ENCODE peak calls at places on chromosomes 6 and 20, in ten cellular contexts. R is GM10248, B is OCI-LY7, G is thyroid gland, D is fibroblast of the aortic adventitia, Q is A549, C is lower leg skin, M is H9, T is prostate gland, S is neural crest cell. F is an unnamed sample.

GRCh38 chr6:61809004-61809595 is 476.9 kb downstream of the KHDRBS2 start:
- DNase-seq in R (peak), B (peak), G (no peak), D (no peak), Q (no peak), C (no peak), M (no peak), T (no peak), S (no peak), F (no peak)

GRCh38 chr6:144284753-144285547 is at the start of gene UTRN:
- DNase-seq in R (peak), B (no peak), G (peak), D (peak), Q (peak), C (peak), M (peak), T (peak), S (peak), F (peak)

GRCh38 chr6:143157146-143157545 is 96.5 kb downstream of the AIG1 start:
- DNase-seq in R (no peak), B (no peak), G (no peak), D (no peak), Q (no peak), C (no peak), M (no peak), T (no peak), S (no peak), F (no peak)

GRCh38 chr6:158900614-158901312 is 81.6 kb upstream of the EZR start:
- DNase-seq in R (no peak), B (no peak), G (no peak), D (no peak), Q (no peak), C (no peak), M (no peak), T (no peak), S (no peak), F (no peak)

GRCh38 chr20:36175475-36175995 is 21.0 kb downstream of the EPB41L1 start:
- DNase-seq in R (no peak), B (peak), G (no peak), D (no peak), Q (no peak), C (no peak), M (no peak), T (no peak), S (no peak), F (no peak)

GRCh38 chr20:41329435-41330342 is 10.9 kb upstream of the LPIN3 start:
- DNase-seq in R (peak), B (no peak), G (peak), D (peak), Q (peak), C (peak), M (no peak), T (peak), S (no peak), F (peak)

GRCh38 chr6:36666726-36667591 is 11.6 kb upstream of the CDKN1A start:
- DNase-seq in R (peak), B (peak), G (peak), D (peak), Q (peak), C (peak), M (peak), T (peak), S (peak), F (peak)

GRCh38 chr6:148935705-148936306 is 189.0 kb downstream of the UST start:
- DNase-seq in R (no peak), B (no peak), G (no peak), D (peak), Q (no peak), C (no peak), M (no peak), T (no peak), S (no peak), F (no peak)

GRCh38 chr6:37688088-37688850 is 9.4 kb downstream of the MDGA1 start:
- DNase-seq in R (no peak), B (peak), G (no peak), D (no peak), Q (no peak), C (no peak), M (no peak), T (no peak), S (no peak), F (no peak)

GRCh38 chr20:63897978-63898561 is 3.1 kb downstream of the DNAJC5 start:
- DNase-seq in R (no peak), B (no peak), G (no peak), D (no peak), Q (no peak), C (no peak), M (no peak), T (no peak), S (no peak), F (no peak)

GRCh38 chr6:124400600-124400999 is 561.6 kb upstream of the RNF217 start:
- DNase-seq in R (no peak), B (no peak), G (no peak), D (no peak), Q (no peak), C (no peak), M (no peak), T (no peak), S (no peak), F (no peak)

GRCh38 chr6:16944601-16945000 is 157.2 kb upstream of the STMND1 start:
- DNase-seq in R (no peak), B (no peak), G (no peak), D (peak), Q (no peak), C (no peak), M (no peak), T (no peak), S (no peak), F (no peak)

GRCh38 chr6:41167173-41167963 is 4.5 kb upstream of the TREM2 start:
- DNase-seq in R (no peak), B (no peak), G (peak), D (peak), Q (no peak), C (no peak), M (peak), T (no peak), S (peak), F (peak)

GRCh38 chr6:135411849-135412248 is 85.7 kb downstream of the AHI1 start:
- DNase-seq in R (no peak), B (no peak), G (no peak), D (no peak), Q (no peak), C (no peak), M (no peak), T (no peak), S (no peak), F (no peak)

GRCh38 chr6:165640767-165641166 is 22.3 kb downstream of the PDE10A start:
- DNase-seq in R (no peak), B (no peak), G (no peak), D (no peak), Q (no peak), C (no peak), M (no peak), T (no peak), S (no peak), F (no peak)

GRCh38 chr6:80991316-80991715 is 761.2 kb downstream of the TENT5A start:
- DNase-seq in R (no peak), B (no peak), G (no peak), D (no peak), Q (no peak), C (no peak), M (no peak), T (no peak), S (no peak), F (no peak)

GRCh38 chr20:20027284-20027683 is 10.1 kb downstream of the NAA20 start:
- DNase-seq in R (no peak), B (no peak), G (no peak), D (no peak), Q (no peak), C (no peak), M (no peak), T (no peak), S (no peak), F (no peak)

GRCh38 chr20:63835031-63835858 is 4.2 kb upstream of the ZBTB46 start:
- DNase-seq in R (peak), B (no peak), G (peak), D (peak), Q (peak), C (peak), M (peak), T (peak), S (peak), F (peak)

GRCh38 chr20:50491926-50492634 is 18.1 kb upstream of the PTPN1 start:
- DNase-seq in R (no peak), B (no peak), G (peak), D (peak), Q (no peak), C (peak), M (no peak), T (no peak), S (no peak), F (no peak)

GRCh38 chr20:32523613-32524218 is 61.4 kb downstream of the NOL4L start:
- DNase-seq in R (no peak), B (no peak), G (no peak), D (no peak), Q (no peak), C (no peak), M (no peak), T (no peak), S (no peak), F (no peak)

GRCh38 chr20:3195607-3196230 is 8.8 kb downstream of the DDRGK1 start:
- DNase-seq in R (peak), B (no peak), G (no peak), D (no peak), Q (no peak), C (no peak), M (no peak), T (no peak), S (no peak), F (no peak)

GRCh38 chr6:6320901-6321300 is 439 bp upstream of the F13A1 start:
- DNase-seq in R (no peak), B (no peak), G (no peak), D (no peak), Q (no peak), C (no peak), M (peak), T (no peak), S (no peak), F (no peak)

GRCh38 chr6:143514996-143515760 is 3.7 kb upstream of the FUCA2 start:
- DNase-seq in R (no peak), B (no peak), G (peak), D (peak), Q (no peak), C (no peak), M (no peak), T (no peak), S (no peak), F (no peak)

GRCh38 chr20:20317195-20318113 is 50.5 kb upstream of the INSM1 start:
- DNase-seq in R (peak), B (no peak), G (no peak), D (no peak), Q (no peak), C (no peak), M (no peak), T (no peak), S (no peak), F (no peak)

GRCh38 chr20:3431109-3431508 is 23.6 kb upstream of the DNAAF9 start:
- DNase-seq in R (no peak), B (no peak), G (no peak), D (peak), Q (no peak), C (no peak), M (no peak), T (no peak), S (no peak), F (no peak)

GRCh38 chr6:11129908-11130565 is 18.5 kb upstream of the ERVFRD-1 start:
- DNase-seq in R (no peak), B (no peak), G (no peak), D (no peak), Q (no peak), C (no peak), M (no peak), T (no peak), S (no peak), F (no peak)

GRCh38 chr6:165895421-165896165 is 232.6 kb upstream of the PDE10A start:
- DNase-seq in R (no peak), B (no peak), G (no peak), D (peak), Q (peak), C (no peak), M (no peak), T (no peak), S (no peak), F (peak)

GRCh38 chr20:51175156-51175555 is 152.2 kb upstream of the KCNG1 start:
- DNase-seq in R (no peak), B (no peak), G (no peak), D (no peak), Q (no peak), C (no peak), M (no peak), T (no peak), S (no peak), F (no peak)

GRCh38 chr6:158765509-158766068 is 53.6 kb downstream of the EZR start:
- DNase-seq in R (no peak), B (no peak), G (no peak), D (no peak), Q (no peak), C (no peak), M (no peak), T (no peak), S (no peak), F (no peak)

GRCh38 chr6:84449220-84449619 is 221.8 kb upstream of the CEP162 start:
- DNase-seq in R (no peak), B (no peak), G (no peak), D (no peak), Q (no peak), C (no peak), M (no peak), T (no peak), S (no peak), F (no peak)

GRCh38 chr6:5287205-5287965 is 26.1 kb downstream of the FARS2 start:
- DNase-seq in R (no peak), B (no peak), G (no peak), D (peak), Q (no peak), C (no peak), M (no peak), T (no peak), S (no peak), F (no peak)

GRCh38 chr20:33838035-33838864 is 27.1 kb downstream of the CHMP4B start:
- DNase-seq in R (no peak), B (no peak), G (no peak), D (no peak), Q (no peak), C (no peak), M (no peak), T (no peak), S (no peak), F (no peak)

GRCh38 chr20:62018437-62019143 is 47.1 kb downstream of the TAF4 start:
- DNase-seq in R (no peak), B (no peak), G (no peak), D (no peak), Q (no peak), C (no peak), M (no peak), T (no peak), S (no peak), F (no peak)

GRCh38 chr20:36051318-36052116 is 83.1 kb downstream of the CNBD2 start:
- DNase-seq in R (no peak), B (no peak), G (no peak), D (no peak), Q (no peak), C (no peak), M (peak), T (no peak), S (no peak), F (no peak)

GRCh38 chr6:33929575-33930288 is 125.9 kb upstream of the MLN start:
- DNase-seq in R (no peak), B (no peak), G (no peak), D (no peak), Q (no peak), C (no peak), M (no peak), T (no peak), S (no peak), F (no peak)

GRCh38 chr20:34537651-34538050 is 20.9 kb upstream of the MAP1LC3A start:
- DNase-seq in R (no peak), B (no peak), G (no peak), D (no peak), Q (no peak), C (no peak), M (no peak), T (no peak), S (no peak), F (no peak)

GRCh38 chr6:54579011-54579410 is 267.6 kb upstream of the FAM83B start:
- DNase-seq in R (no peak), B (no peak), G (peak), D (no peak), Q (no peak), C (no peak), M (no peak), T (no peak), S (peak), F (no peak)

GRCh38 chr6:109783245-109783990 is 92.3 kb downstream of the FIG4 start:
- DNase-seq in R (no peak), B (no peak), G (no peak), D (peak), Q (no peak), C (no peak), M (peak), T (no peak), S (no peak), F (no peak)

GRCh38 chr6:148711833-148712653 is 34.8 kb upstream of the UST start:
- DNase-seq in R (no peak), B (no peak), G (no peak), D (peak), Q (no peak), C (no peak), M (no peak), T (no peak), S (no peak), F (no peak)

GRCh38 chr6:51494342-51494741 is 593.1 kb downstream of the PKHD1 start:
- DNase-seq in R (no peak), B (no peak), G (no peak), D (no peak), Q (no peak), C (no peak), M (no peak), T (no peak), S (no peak), F (no peak)
- TF ChIP-seq CTCF in R (no peak), B (no peak), G (no peak), D (no peak), Q (no peak), C (no peak), M (peak), T (no peak), S (peak), F (peak)

GRCh38 chr6:146785001-146785585 is 186.3 kb downstream of the ADGB start:
- DNase-seq in R (no peak), B (peak), G (no peak), D (peak), Q (peak), C (no peak), M (no peak), T (no peak), S (peak), F (peak)
- TF ChIP-seq CTCF in R (peak), B (peak), G (peak), D (peak), Q (peak), C (no peak), M (peak), T (peak), S (peak), F (no peak)

GRCh38 chr20:44888226-44889103 is 3.0 kb downstream of the YWHAB start:
- DNase-seq in R (no peak), B (peak), G (no peak), D (peak), Q (peak), C (no peak), M (no peak), T (no peak), S (no peak), F (peak)
- TF ChIP-seq CTCF in R (no peak), B (peak), G (peak), D (peak), Q (no peak), C (no peak), M (peak), T (peak), S (peak), F (peak)

GRCh38 chr6:39092124-39092523 is 22.9 kb downstream of the SAYSD1 start:
- DNase-seq in R (no peak), B (no peak), G (no peak), D (no peak), Q (no peak), C (no peak), M (no peak), T (no peak), S (no peak), F (peak)
- TF ChIP-seq CTCF in R (no peak), B (no peak), G (no peak), D (no peak), Q (no peak), C (no peak), M (peak), T (no peak), S (no peak), F (no peak)

DNA sequence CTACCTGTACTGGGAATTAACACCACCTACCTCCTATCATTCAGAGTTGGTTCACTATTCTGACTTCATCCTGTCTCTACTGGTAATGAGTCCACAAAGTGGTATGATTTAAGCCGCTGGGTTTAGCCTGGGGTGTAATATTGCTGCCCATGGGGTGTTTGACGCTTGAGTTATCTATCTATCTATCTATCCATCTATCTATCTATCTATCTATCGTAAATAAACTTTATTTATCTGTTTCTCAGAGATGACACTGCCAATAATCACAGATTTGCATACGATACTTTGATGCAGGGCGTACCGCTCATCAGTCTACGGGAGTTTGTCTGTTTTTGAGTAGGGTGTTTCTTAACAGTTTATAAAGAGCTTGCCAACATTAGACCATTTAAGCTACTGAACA is 73.6 kb upstream of the ZNF184 start:
- DNase-seq in R (no peak), B (no peak), G (no peak), D (no peak), Q (no peak), C (no peak), M (no peak), T (no peak), S (no peak), F (no peak)
- TF ChIP-seq CTCF in R (no peak), B (no peak), G (no peak), D (no peak), Q (no peak), C (no peak), M (no peak), T (no peak), S (no peak), F (no peak)

GRCh38 chr6:45736134-45736533 is 279.5 kb downstream of the CLIC5 start:
- DNase-seq in R (no peak), B (no peak), G (no peak), D (no peak), Q (no peak), C (no peak), M (no peak), T (no peak), S (no peak), F (no peak)
- TF ChIP-seq CTCF in R (no peak), B (no peak), G (no peak), D (no peak), Q (no peak), C (no peak), M (no peak), T (no peak), S (no peak), F (no peak)